ENCODE peak calls at places on chromosomes 3 and 15, in four cellular contexts. One of them, this sample, is unnamed.

GRCh38 chr15:31389576-31389975 is 62.9 kb downstream of the KLF13 start:
- DNase-seq in hepatic stellate cell: no peak
- DNase-seq in HEK293T: no peak
- DNase-seq in dermis microvascular lymphatic vessel endothelial cell: no peak
- DNase-seq in this sample: peak; percentile 30

GRCh38 chr3:37511357-37511970 is 337.1 kb upstream of the LRRFIP2 start:
- DNase-seq in hepatic stellate cell: no peak
- DNase-seq in HEK293T: no peak
- DNase-seq in dermis microvascular lymphatic vessel endothelial cell: peak; percentile 56
- DNase-seq in this sample: no peak

GRCh38 chr3:46923559-46924350 is 46.2 kb downstream of the PTH1R start:
- DNase-seq in hepatic stellate cell: peak; percentile 57
- DNase-seq in HEK293T: peak; percentile 63
- DNase-seq in dermis microvascular lymphatic vessel endothelial cell: no peak
- DNase-seq in this sample: peak; percentile 37

GRCh38 chr3:78050276-78051080 is 1010.6 kb downstream of the ROBO2 start:
- DNase-seq in hepatic stellate cell: peak; percentile 3
- DNase-seq in HEK293T: no peak
- DNase-seq in dermis microvascular lymphatic vessel endothelial cell: no peak
- DNase-seq in this sample: no peak

GRCh38 chr15:67820992-67821783 is 4.1 kb upstream of the SKOR1 start:
- DNase-seq in hepatic stellate cell: peak; percentile 81
- DNase-seq in HEK293T: no peak
- DNase-seq in dermis microvascular lymphatic vessel endothelial cell: peak; percentile 38
- DNase-seq in this sample: peak; percentile 65

GRCh38 chr3:31957106-31957505 is 24.0 kb downstream of the OSBPL10 start:
- DNase-seq in hepatic stellate cell: no peak
- DNase-seq in HEK293T: no peak
- DNase-seq in dermis microvascular lymphatic vessel endothelial cell: no peak
- DNase-seq in this sample: no peak

GRCh38 chr3:148106062-148106461 is 591.6 kb upstream of the AGTR1 start:
- DNase-seq in hepatic stellate cell: no peak
- DNase-seq in HEK293T: no peak
- DNase-seq in dermis microvascular lymphatic vessel endothelial cell: no peak
- DNase-seq in this sample: no peak

GRCh38 chr3:72549819-72550581 is 298.2 kb downstream of the SHQ1 start:
- DNase-seq in hepatic stellate cell: no peak
- DNase-seq in HEK293T: no peak
- DNase-seq in dermis microvascular lymphatic vessel endothelial cell: no peak
- DNase-seq in this sample: no peak

GRCh38 chr3:66472313-66473134 is 28.3 kb downstream of the LRIG1 start:
- DNase-seq in hepatic stellate cell: peak; percentile 46
- DNase-seq in HEK293T: no peak
- DNase-seq in dermis microvascular lymphatic vessel endothelial cell: peak; percentile 84
- DNase-seq in this sample: peak; percentile 84

GRCh38 chr3:190180268-190180667 is 59.6 kb upstream of the P3H2 start:
- DNase-seq in hepatic stellate cell: peak; percentile 37
- DNase-seq in HEK293T: no peak
- DNase-seq in dermis microvascular lymphatic vessel endothelial cell: no peak
- DNase-seq in this sample: peak; percentile 36

GRCh38 chr3:129025108-129025507 is 24.0 kb downstream of the EFCC1 start:
- DNase-seq in hepatic stellate cell: no peak
- DNase-seq in HEK293T: no peak
- DNase-seq in dermis microvascular lymphatic vessel endothelial cell: no peak
- DNase-seq in this sample: no peak

GRCh38 chr3:139101396-139101795 is 56.7 kb upstream of the PRR23C start:
- DNase-seq in hepatic stellate cell: no peak
- DNase-seq in HEK293T: no peak
- DNase-seq in dermis microvascular lymphatic vessel endothelial cell: no peak
- DNase-seq in this sample: no peak

GRCh38 chr3:71099997-71100719 is 483.4 kb downstream of the FOXP1 start:
- DNase-seq in hepatic stellate cell: no peak
- DNase-seq in HEK293T: no peak
- DNase-seq in dermis microvascular lymphatic vessel endothelial cell: no peak
- DNase-seq in this sample: peak; percentile 29